ENCODE peak calls at places on chromosome 19, in nine cellular contexts. O, J, F, I, S, W, C, L and R are unnamed samples.

GRCh38 chr19:50947123-50947522 is 5.7 kb downstream of the KLK5 start:
- DNase-seq in I (no peak), J (no peak), C (no peak), F (no peak), W (no peak), S (no peak), O (no peak), L (no peak), R (no peak)

GRCh38 chr19:10694706-10695105 is 6.5 kb upstream of the QTRT1 start:
- DNase-seq in C (no peak), W (no peak), S (no peak), O (no peak), L (no peak), F (no peak), J (no peak), I (no peak), R (no peak)

GRCh38 chr19:13153627-13154240 is 3.5 kb downstream of the IER2 start:
- DNase-seq in J (peak), W (no peak), F (peak), L (no peak), S (peak), I (peak), C (no peak), O (no peak), R (peak)

GRCh38 chr19:2813235-2814160 is 6.2 kb upstream of the ZNF554 start:
- DNase-seq in W (peak), F (no peak), I (no peak), L (no peak), S (no peak), O (no peak), J (no peak), C (no peak), R (no peak)

GRCh38 chr19:3233116-3233515 is 8.7 kb downstream of the CELF5 start:
- DNase-seq in L (no peak), F (no peak), I (no peak), S (no peak), C (no peak), W (no peak), J (no peak), O (no peak), R (no peak)

GRCh38 chr19:38559428-38560401 is 58.0 kb downstream of the MAP4K1 start:
- DNase-seq in C (no peak), J (no peak), L (no peak), W (peak), O (no peak), F (no peak), S (no peak), I (no peak), R (no peak)

GRCh38 chr19:34088292-34088691 is 84.0 kb upstream of the LSM14A start:
- DNase-seq in J (no peak), F (no peak), L (no peak), W (no peak), C (no peak), O (no peak), I (no peak), S (no peak), R (no peak)

GRCh38 chr19:56314018-56314583 is 538 bp downstream of the ZSCAN5A start:
- DNase-seq in I (peak), C (peak), O (no peak), J (no peak), L (no peak), S (no peak), F (no peak), W (peak), R (no peak)

GRCh38 chr19:55694241-55694655 is 19.2 kb downstream of the EPN1 start:
- DNase-seq in O (no peak), F (no peak), C (no peak), W (no peak), I (no peak), L (no peak), J (no peak), S (no peak), R (no peak)

GRCh38 chr19:33143897-33144405 is 12.0 kb downstream of the WDR88 start:
- DNase-seq in C (peak), I (peak), F (peak), S (peak), W (peak), O (peak), J (peak), L (no peak), R (peak)

GRCh38 chr19:10227215-10227971 is 3.7 kb downstream of the S1PR2 start:
- DNase-seq in O (peak), S (no peak), C (peak), W (no peak), J (no peak), L (no peak), F (no peak), I (no peak), R (no peak)

GRCh38 chr19:5131031-5131865 is 162.3 kb downstream of the KDM4B start:
- DNase-seq in F (no peak), L (no peak), J (peak), I (peak), S (no peak), O (no peak), W (peak), C (no peak), R (no peak)

GRCh38 chr19:19606021-19606420 is 12.5 kb downstream of the PBX4 start:
- DNase-seq in F (peak), J (peak), O (no peak), L (no peak), S (no peak), W (no peak), C (no peak), I (peak), R (no peak)